ENCODE peak calls at places on chromosome 12, in four cellular contexts. One of them, this sample, is unnamed.

GRCh38 chr12:39403376-39403775 is 39.5 kb downstream of the KIF21A start:
- DNase-seq in K562: no peak
- DNase-seq in GM12878: no peak
- DNase-seq in IMR-90: no peak
- DNase-seq in this sample: no peak

GRCh38 chr12:11174022-11174421 is 3.0 kb downstream of the SMIM10L1 start:
- DNase-seq in IMR-90: peak
- DNase-seq in K562: no peak
- DNase-seq in GM12878: no peak
- DNase-seq in this sample: no peak

GRCh38 chr12:10968765-10969456 is 17.8 kb downstream of the TAS2R50 start:
- DNase-seq in K562: no peak
- DNase-seq in GM12878: no peak
- DNase-seq in IMR-90: peak
- DNase-seq in this sample: no peak

GRCh38 chr12:6372403-6373003 is 2.9 kb downstream of the SCNN1A start:
- DNase-seq in K562: no peak
- DNase-seq in GM12878: no peak
- DNase-seq in IMR-90: peak
- DNase-seq in this sample: peak

GRCh38 chr12:10716704-10717315 is 6.3 kb downstream of the YBX3 start:
- DNase-seq in IMR-90: peak
- DNase-seq in K562: no peak
- DNase-seq in GM12878: no peak
- DNase-seq in this sample: peak

GRCh38 chr12:79187032-79187431 is 322.5 kb downstream of the SYT1 start:
- DNase-seq in IMR-90: no peak
- DNase-seq in K562: no peak
- DNase-seq in GM12878: no peak
- DNase-seq in this sample: no peak

GRCh38 chr12:40915172-40915571 is 222.9 kb downstream of the CNTN1 start:
- DNase-seq in K562: no peak
- DNase-seq in GM12878: no peak
- DNase-seq in IMR-90: no peak
- DNase-seq in this sample: no peak

GRCh38 chr12:117966511-117966910 is 2.3 kb downstream of the KSR2 start:
- DNase-seq in K562: no peak
- DNase-seq in IMR-90: no peak
- DNase-seq in GM12878: no peak
- DNase-seq in this sample: no peak

GRCh38 chr12:11171953-11172675 is 1.1 kb downstream of the SMIM10L1 start:
- DNase-seq in K562: no peak
- DNase-seq in GM12878: no peak
- DNase-seq in IMR-90: peak
- DNase-seq in this sample: peak

GRCh38 chr12:21823581-21823980 is 49.1 kb upstream of the KCNJ8 start:
- DNase-seq in K562: no peak
- DNase-seq in IMR-90: no peak
- DNase-seq in GM12878: no peak
- DNase-seq in this sample: no peak

GRCh38 chr12:42326466-42327226 is 679 bp downstream of the PPHLN1 start:
- DNase-seq in K562: peak
- DNase-seq in IMR-90: peak
- DNase-seq in GM12878: no peak
- DNase-seq in this sample: peak

GRCh38 chr12:122946690-122947271 is 19.5 kb downstream of the ABCB9 start:
- DNase-seq in GM12878: peak
- DNase-seq in K562: peak
- DNase-seq in IMR-90: peak
- DNase-seq in this sample: peak

GRCh38 chr12:39831587-39832315 is 212.1 kb upstream of the ABCD2 start:
- DNase-seq in IMR-90: peak
- DNase-seq in K562: no peak
- DNase-seq in GM12878: no peak
- DNase-seq in this sample: peak

GRCh38 chr12:46492471-46493351 is 120.1 kb upstream of the SLC38A2 start:
- DNase-seq in K562: no peak
- DNase-seq in GM12878: no peak
- DNase-seq in IMR-90: peak
- DNase-seq in this sample: peak
- TF ChIP-seq ELK1 in K562: no peak
- TF ChIP-seq ELK1 in GM12878: no peak
- TF ChIP-seq ELK1 in IMR-90: no peak
- TF ChIP-seq ELK1 in this sample: no peak

GRCh38 chr12:76777765-76778216 is 13.9 kb downstream of the ZDHHC17 start:
- DNase-seq in IMR-90: no peak
- DNase-seq in K562: no peak
- DNase-seq in GM12878: peak
- DNase-seq in this sample: no peak
- TF ChIP-seq BHLHE40 in IMR-90: no peak
- TF ChIP-seq BHLHE40 in K562: no peak
- TF ChIP-seq BHLHE40 in GM12878: peak
- TF ChIP-seq BHLHE40 in this sample: no peak

DNA sequence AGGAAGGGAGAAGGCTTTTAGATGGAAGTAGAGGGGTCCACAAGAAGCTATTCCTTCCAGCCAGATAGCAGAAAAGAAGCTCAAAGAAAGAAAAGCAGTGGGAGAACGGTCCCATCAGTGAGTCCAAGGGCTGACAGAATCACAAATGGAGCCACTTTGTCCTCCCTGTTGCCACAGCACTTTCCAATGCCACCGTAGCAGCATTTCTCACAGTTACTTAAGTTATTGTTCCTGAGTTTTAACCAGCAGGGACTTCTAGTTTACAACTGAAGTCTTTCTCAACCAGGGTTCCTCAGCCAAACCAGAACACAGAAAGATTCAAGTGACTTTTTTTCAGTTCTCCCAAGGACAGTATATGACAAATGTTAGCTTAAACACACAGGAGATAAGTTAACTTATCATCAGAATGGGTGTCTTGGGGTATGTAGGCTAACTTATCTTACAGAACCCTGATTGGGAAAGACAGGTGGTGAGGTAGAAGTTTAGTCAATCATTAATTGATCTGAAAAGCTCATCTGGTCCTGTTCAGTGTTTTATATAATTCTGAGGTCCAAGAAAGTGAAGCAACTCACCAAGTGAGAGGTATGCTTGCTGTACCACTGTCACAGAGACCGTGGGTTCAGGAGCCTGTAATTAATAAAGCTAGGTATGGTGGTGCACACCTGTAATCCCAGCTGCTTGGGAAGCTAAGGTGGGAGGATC is 7.0 kb downstream of the GATC start:
- DNase-seq in GM12878: no peak
- DNase-seq in K562: no peak
- DNase-seq in IMR-90: no peak
- DNase-seq in this sample: no peak
- TF ChIP-seq ELK1 in GM12878: no peak
- TF ChIP-seq ELK1 in K562: no peak
- TF ChIP-seq ELK1 in IMR-90: no peak
- TF ChIP-seq ELK1 in this sample: no peak

GRCh38 chr12:113232787-113233585 is 11.7 kb downstream of the TPCN1 start:
- DNase-seq in GM12878: peak
- DNase-seq in IMR-90: no peak
- DNase-seq in K562: no peak
- DNase-seq in this sample: no peak

GRCh38 chr12:113228394-113229028 is 7.2 kb downstream of the TPCN1 start:
- DNase-seq in IMR-90: no peak
- DNase-seq in K562: no peak
- DNase-seq in GM12878: no peak
- DNase-seq in this sample: no peak

GRCh38 chr12:113231275-113232231 is 10.3 kb downstream of the TPCN1 start:
- DNase-seq in GM12878: no peak
- DNase-seq in IMR-90: peak
- DNase-seq in K562: peak
- DNase-seq in this sample: no peak

GRCh38 chr12:113232232-113232615 is 11.0 kb downstream of the TPCN1 start:
- DNase-seq in K562: no peak
- DNase-seq in IMR-90: no peak
- DNase-seq in GM12878: no peak
- DNase-seq in this sample: no peak

GRCh38 chr12:113230315-113231274 is 9.3 kb downstream of the TPCN1 start:
- DNase-seq in GM12878: no peak
- DNase-seq in K562: no peak
- DNase-seq in IMR-90: no peak
- DNase-seq in this sample: no peak
- TF ChIP-seq BHLHE40 in GM12878: no peak
- TF ChIP-seq BHLHE40 in K562: peak
- TF ChIP-seq BHLHE40 in IMR-90: no peak
- TF ChIP-seq BHLHE40 in this sample: no peak

DNA sequence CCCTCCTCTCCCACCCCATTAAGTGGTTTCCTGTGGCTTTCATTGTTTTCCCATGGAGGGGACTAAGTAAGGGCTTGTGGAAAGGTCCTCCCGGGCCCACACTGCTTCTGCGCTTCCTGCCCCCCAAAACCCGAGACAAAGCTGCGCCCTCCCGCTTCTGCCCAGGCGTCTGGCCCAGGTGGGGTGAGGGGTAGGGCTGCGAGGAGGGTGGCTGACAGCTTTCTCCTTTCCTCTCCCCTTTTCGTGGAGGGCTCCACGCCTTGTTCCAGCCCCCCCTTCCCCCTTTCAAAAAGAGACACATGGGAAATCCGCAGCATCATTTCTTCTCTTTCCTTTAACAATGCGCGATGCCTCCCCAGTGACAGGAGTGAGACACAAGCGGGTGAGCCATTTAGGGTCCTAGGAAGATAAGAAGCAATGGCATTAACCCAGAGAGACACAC is 622 bp downstream of the DIP2B start:
- DNase-seq in GM12878: no peak
- DNase-seq in IMR-90: no peak
- DNase-seq in K562: peak
- DNase-seq in this sample: no peak
- TF ChIP-seq ELK1 in GM12878: no peak
- TF ChIP-seq ELK1 in IMR-90: no peak
- TF ChIP-seq ELK1 in K562: no peak
- TF ChIP-seq ELK1 in this sample: no peak

GRCh38 chr12:65728913-65729793 is 95.1 kb upstream of the HMGA2 start:
- DNase-seq in IMR-90: peak
- DNase-seq in K562: no peak
- DNase-seq in GM12878: no peak
- DNase-seq in this sample: no peak
- TF ChIP-seq BHLHE40 in IMR-90: no peak
- TF ChIP-seq BHLHE40 in K562: no peak
- TF ChIP-seq BHLHE40 in GM12878: no peak
- TF ChIP-seq BHLHE40 in this sample: no peak

DNA sequence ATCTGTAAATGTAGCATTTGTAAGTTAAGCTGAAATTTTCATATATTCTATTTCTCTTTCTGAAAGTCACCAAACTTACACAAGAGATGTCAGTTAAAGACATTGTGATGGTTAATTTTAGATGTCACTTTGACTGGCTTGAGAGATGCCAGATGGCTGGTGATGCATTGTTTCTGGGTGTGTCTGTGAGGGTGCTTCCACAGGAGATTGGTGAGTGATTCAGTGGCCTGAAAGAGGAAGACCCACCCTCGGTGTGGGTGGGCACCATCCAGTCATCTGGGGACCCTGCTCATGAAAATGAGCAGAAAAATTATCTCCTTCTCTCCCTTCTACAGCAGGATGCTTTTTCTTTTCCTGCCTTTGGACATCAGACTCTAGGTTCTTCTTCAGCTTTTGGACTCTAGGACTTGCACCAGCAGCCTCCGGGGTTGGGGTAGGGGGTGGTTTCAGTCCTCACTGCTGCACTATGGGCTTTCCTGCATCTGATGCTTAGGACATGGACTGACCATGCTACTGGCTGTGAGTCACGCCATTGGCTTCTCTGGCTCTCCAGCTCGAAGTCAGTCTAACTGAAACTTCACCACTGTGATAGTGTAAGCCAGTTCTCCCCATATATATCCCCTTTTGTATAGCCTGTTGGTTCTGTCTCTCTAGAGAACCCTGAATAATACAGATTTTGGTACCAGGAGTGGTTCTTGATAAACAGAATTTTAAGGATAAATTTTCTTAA is 20.9 kb downstream of the PDE6H start:
- DNase-seq in K562: no peak
- DNase-seq in IMR-90: peak
- DNase-seq in GM12878: no peak
- DNase-seq in this sample: no peak
- TF ChIP-seq ELK1 in K562: no peak
- TF ChIP-seq ELK1 in IMR-90: no peak
- TF ChIP-seq ELK1 in GM12878: no peak
- TF ChIP-seq ELK1 in this sample: no peak